ENCODE peak calls at places on chromosomes 6 and 20, in ten cellular contexts. One of them, this sample, is unnamed.

GRCh38 chr20:31678389-31679356 is 41.0 kb downstream of the COX4I2 start:
- DNase-seq in body of pancreas: no peak
- DNase-seq in esophagus squamous epithelium: no peak
- DNase-seq in uterus: no peak
- DNase-seq in transverse colon: no peak
- DNase-seq in spleen: no peak
- DNase-seq in A549: no peak
- DNase-seq in Peyer's patch: no peak
- DNase-seq in right lobe of liver: no peak
- DNase-seq in heart left ventricle: no peak
- DNase-seq in this sample: no peak

GRCh38 chr20:63118786-63119450 is 97.0 kb downstream of the YTHDF1 start:
- DNase-seq in esophagus squamous epithelium: no peak
- DNase-seq in transverse colon: no peak
- DNase-seq in spleen: peak; percentile 58
- DNase-seq in uterus: no peak
- DNase-seq in A549: no peak
- DNase-seq in right lobe of liver: no peak
- DNase-seq in Peyer's patch: no peak
- DNase-seq in heart left ventricle: peak; percentile 5
- DNase-seq in body of pancreas: no peak
- DNase-seq in this sample: no peak

GRCh38 chr6:142945071-142945445 is at the start of gene HIVEP2:
- DNase-seq in body of pancreas: peak; percentile 96
- DNase-seq in spleen: peak; percentile 94
- DNase-seq in transverse colon: peak; percentile 91
- DNase-seq in uterus: peak; percentile 85
- DNase-seq in right lobe of liver: peak; percentile 96
- DNase-seq in heart left ventricle: peak; percentile 90
- DNase-seq in esophagus squamous epithelium: peak; percentile 28
- DNase-seq in Peyer's patch: peak; percentile 96
- DNase-seq in A549: peak; percentile 36
- DNase-seq in this sample: peak; percentile 96

GRCh38 chr6:97215157-97215769 is 67.8 kb downstream of the MMS22L start:
- DNase-seq in body of pancreas: peak; percentile 41
- DNase-seq in heart left ventricle: no peak
- DNase-seq in esophagus squamous epithelium: no peak
- DNase-seq in transverse colon: peak; percentile 10
- DNase-seq in A549: peak; percentile 0
- DNase-seq in uterus: no peak
- DNase-seq in spleen: no peak
- DNase-seq in Peyer's patch: peak; percentile 59
- DNase-seq in right lobe of liver: no peak
- DNase-seq in this sample: no peak

GRCh38 chr6:98324406-98324930 is 509.9 kb upstream of the POU3F2 start:
- DNase-seq in spleen: no peak
- DNase-seq in Peyer's patch: no peak
- DNase-seq in right lobe of liver: no peak
- DNase-seq in transverse colon: no peak
- DNase-seq in body of pancreas: no peak
- DNase-seq in A549: no peak
- DNase-seq in heart left ventricle: no peak
- DNase-seq in esophagus squamous epithelium: no peak
- DNase-seq in uterus: no peak
- DNase-seq in this sample: no peak

GRCh38 chr6:125899726-125900182 is 56.8 kb upstream of the HINT3 start:
- DNase-seq in body of pancreas: peak; percentile 16
- DNase-seq in right lobe of liver: peak; percentile 51
- DNase-seq in Peyer's patch: no peak
- DNase-seq in heart left ventricle: no peak
- DNase-seq in A549: peak; percentile 72
- DNase-seq in esophagus squamous epithelium: no peak
- DNase-seq in uterus: no peak
- DNase-seq in transverse colon: no peak
- DNase-seq in spleen: no peak
- DNase-seq in this sample: no peak

GRCh38 chr6:109793793-109794192 is 102.7 kb downstream of the FIG4 start:
- DNase-seq in A549: peak; percentile 55
- DNase-seq in uterus: peak; percentile 20
- DNase-seq in body of pancreas: peak; percentile 58
- DNase-seq in spleen: no peak
- DNase-seq in right lobe of liver: no peak
- DNase-seq in esophagus squamous epithelium: no peak
- DNase-seq in heart left ventricle: peak; percentile 38
- DNase-seq in transverse colon: peak; percentile 33
- DNase-seq in Peyer's patch: peak; percentile 59
- DNase-seq in this sample: no peak

GRCh38 chr6:95768539-95768938 is 191.2 kb downstream of the MANEA start:
- DNase-seq in spleen: no peak
- DNase-seq in transverse colon: peak; percentile 14
- DNase-seq in body of pancreas: peak; percentile 22
- DNase-seq in A549: no peak
- DNase-seq in right lobe of liver: peak; percentile 45
- DNase-seq in Peyer's patch: no peak
- DNase-seq in esophagus squamous epithelium: no peak
- DNase-seq in uterus: no peak
- DNase-seq in heart left ventricle: no peak
- DNase-seq in this sample: no peak

GRCh38 chr6:152454003-152454402 is 183.2 kb downstream of the SYNE1 start:
- DNase-seq in A549: no peak
- DNase-seq in right lobe of liver: no peak
- DNase-seq in body of pancreas: no peak
- DNase-seq in transverse colon: no peak
- DNase-seq in spleen: no peak
- DNase-seq in uterus: no peak
- DNase-seq in heart left ventricle: no peak
- DNase-seq in esophagus squamous epithelium: no peak
- DNase-seq in Peyer's patch: no peak
- DNase-seq in this sample: no peak
- H3K4me1 ChIP-seq in A549: no peaks in the 10 kb centered on the region
- H3K4me1 ChIP-seq in right lobe of liver: no peaks in the 10 kb centered on the region
- H3K4me1 ChIP-seq in body of pancreas: peaks cover 10% of the 10 kb centered on the region
- H3K4me1 ChIP-seq in transverse colon: no peaks in the 10 kb centered on the region
- H3K4me1 ChIP-seq in spleen: no peaks in the 10 kb centered on the region
- H3K4me1 ChIP-seq in uterus: no peaks in the 10 kb centered on the region
- H3K4me1 ChIP-seq in heart left ventricle: peaks cover 5% of the 10 kb centered on the region
- H3K4me1 ChIP-seq in esophagus squamous epithelium: no peaks in the 10 kb centered on the region
- H3K4me1 ChIP-seq in Peyer's patch: no peaks in the 10 kb centered on the region
- H3K4me1 ChIP-seq in this sample: no peaks in the 10 kb centered on the region

DNA sequence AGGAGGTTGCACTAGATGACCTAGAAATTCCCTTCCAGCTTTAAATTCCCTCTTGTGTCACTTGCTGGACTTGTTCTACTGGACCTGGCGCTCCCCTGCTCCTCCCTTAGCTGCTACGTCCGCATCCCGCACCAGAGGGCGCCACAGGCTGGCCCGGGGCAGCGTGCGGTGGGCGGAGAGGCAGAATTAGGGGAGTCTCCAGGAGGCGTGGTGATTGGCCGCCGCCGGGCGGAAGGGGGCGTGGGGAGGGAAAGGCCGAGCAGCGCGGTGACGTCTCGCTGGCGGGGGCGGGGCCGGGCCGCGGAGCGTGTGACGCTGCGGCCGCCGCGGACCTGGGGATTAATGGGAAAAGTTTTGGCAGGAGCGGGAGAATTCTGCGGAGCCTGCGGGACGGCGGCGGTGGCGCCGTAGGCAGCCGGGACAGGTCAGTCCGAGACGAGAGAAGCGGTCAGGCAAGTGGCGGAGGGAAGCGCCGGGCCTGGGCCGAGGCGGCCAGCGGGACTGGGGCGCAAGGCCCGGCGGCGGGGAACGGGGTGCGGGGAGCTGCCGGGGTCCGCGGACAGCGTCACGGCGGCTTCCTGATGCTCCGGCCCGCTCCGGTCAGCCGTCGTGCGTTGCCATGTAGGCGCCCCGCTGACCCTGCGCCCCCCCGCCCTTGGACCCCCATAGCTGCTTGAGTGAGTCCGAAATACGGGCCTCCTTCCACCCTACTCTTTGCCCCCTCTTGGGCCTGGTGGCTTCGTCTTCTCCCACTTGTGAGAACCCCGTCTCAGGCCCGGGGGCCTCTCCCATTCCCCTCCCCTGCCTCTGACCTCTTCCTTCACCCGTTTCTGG is at the start of gene PPARD:
- DNase-seq in uterus: peak; percentile 99
- DNase-seq in transverse colon: peak; percentile 99
- DNase-seq in A549: peak; percentile 84
- DNase-seq in heart left ventricle: peak; percentile 98
- DNase-seq in esophagus squamous epithelium: peak; percentile 91
- DNase-seq in Peyer's patch: peak; percentile 99
- DNase-seq in spleen: peak; percentile 100
- DNase-seq in right lobe of liver: peak; percentile 99
- DNase-seq in body of pancreas: peak; percentile 98
- DNase-seq in this sample: peak; percentile 99
- TF ChIP-seq POLR2A in uterus: peak; percentile 92
- TF ChIP-seq POLR2A in transverse colon: peak; percentile 81
- TF ChIP-seq POLR2A in A549: peak; percentile 33
- TF ChIP-seq POLR2A in heart left ventricle: peak; percentile 91
- TF ChIP-seq POLR2A in esophagus squamous epithelium: peak; percentile 67
- TF ChIP-seq POLR2A in Peyer's patch: peak; percentile 83
- TF ChIP-seq POLR2A in spleen: peak; percentile 38
- TF ChIP-seq POLR2A in right lobe of liver: peak; percentile 93
- TF ChIP-seq POLR2A in body of pancreas: peak; percentile 84
- TF ChIP-seq POLR2A in this sample: peak; percentile 67

GRCh38 chr6:44271406-44271723 is 1.1 kb downstream of the TMEM151B start:
- DNase-seq in right lobe of liver: no peak
- DNase-seq in A549: no peak
- DNase-seq in uterus: no peak
- DNase-seq in esophagus squamous epithelium: no peak
- DNase-seq in spleen: peak; percentile 51
- DNase-seq in heart left ventricle: no peak
- DNase-seq in body of pancreas: no peak
- DNase-seq in transverse colon: no peak
- DNase-seq in Peyer's patch: no peak
- DNase-seq in this sample: no peak

GRCh38 chr6:44268095-44268628 is 2.1 kb upstream of the TMEM151B start:
- DNase-seq in A549: peak; percentile 37
- DNase-seq in esophagus squamous epithelium: no peak
- DNase-seq in body of pancreas: peak; percentile 65
- DNase-seq in spleen: peak; percentile 82
- DNase-seq in right lobe of liver: no peak
- DNase-seq in transverse colon: peak; percentile 71
- DNase-seq in heart left ventricle: no peak
- DNase-seq in Peyer's patch: peak; percentile 85
- DNase-seq in uterus: peak; percentile 28
- DNase-seq in this sample: no peak

GRCh38 chr6:44270526-44271405 is 516 bp downstream of the TMEM151B start:
- DNase-seq in Peyer's patch: no peak
- DNase-seq in A549: no peak
- DNase-seq in transverse colon: no peak
- DNase-seq in spleen: peak; percentile 77
- DNase-seq in uterus: no peak
- DNase-seq in right lobe of liver: no peak
- DNase-seq in body of pancreas: no peak
- DNase-seq in esophagus squamous epithelium: no peak
- DNase-seq in heart left ventricle: no peak
- DNase-seq in this sample: no peak

GRCh38 chr6:44269168-44269920 is 906 bp upstream of the TMEM151B start:
- DNase-seq in A549: no peak
- DNase-seq in transverse colon: no peak
- DNase-seq in body of pancreas: no peak
- DNase-seq in right lobe of liver: no peak
- DNase-seq in heart left ventricle: no peak
- DNase-seq in Peyer's patch: no peak
- DNase-seq in spleen: peak; percentile 48
- DNase-seq in esophagus squamous epithelium: no peak
- DNase-seq in uterus: no peak
- DNase-seq in this sample: no peak

GRCh38 chr6:44269921-44270525 is at the start of gene TMEM151B:
- DNase-seq in esophagus squamous epithelium: no peak
- DNase-seq in A549: no peak
- DNase-seq in heart left ventricle: no peak
- DNase-seq in body of pancreas: no peak
- DNase-seq in transverse colon: no peak
- DNase-seq in right lobe of liver: no peak
- DNase-seq in Peyer's patch: no peak
- DNase-seq in uterus: no peak
- DNase-seq in spleen: no peak
- DNase-seq in this sample: no peak
- H3K4me3 ChIP-seq in esophagus squamous epithelium: peak within 1 kb of the TSS; percentile 26
- H3K4me3 ChIP-seq in A549: peak within 1 kb of the TSS; percentile 53
- H3K4me3 ChIP-seq in heart left ventricle: peak within 1 kb of the TSS; percentile 35
- H3K4me3 ChIP-seq in body of pancreas: no peak within 1 kb of the TSS
- H3K4me3 ChIP-seq in transverse colon: peak within 1 kb of the TSS; percentile 26
- H3K4me3 ChIP-seq in right lobe of liver: no peak within 1 kb of the TSS
- H3K4me3 ChIP-seq in Peyer's patch: peak within 1 kb of the TSS; percentile 48
- H3K4me3 ChIP-seq in uterus: peak within 1 kb of the TSS; percentile 33
- H3K4me3 ChIP-seq in spleen: peak within 1 kb of the TSS; percentile 35
- H3K4me3 ChIP-seq in this sample: no peak within 1 kb of the TSS

GRCh38 chr20:47319517-47320252 is 36.8 kb downstream of the ZMYND8 start:
- DNase-seq in uterus: peak; percentile 64
- DNase-seq in spleen: no peak
- DNase-seq in esophagus squamous epithelium: no peak
- DNase-seq in A549: no peak
- DNase-seq in body of pancreas: peak; percentile 85
- DNase-seq in heart left ventricle: peak; percentile 35
- DNase-seq in Peyer's patch: peak; percentile 60
- DNase-seq in right lobe of liver: no peak
- DNase-seq in transverse colon: peak; percentile 73
- DNase-seq in this sample: peak; percentile 79

GRCh38 chr20:47317127-47317895 is 39.2 kb downstream of the ZMYND8 start:
- DNase-seq in right lobe of liver: peak; percentile 60
- DNase-seq in Peyer's patch: peak; percentile 85
- DNase-seq in heart left ventricle: peak; percentile 80
- DNase-seq in A549: peak; percentile 71
- DNase-seq in uterus: peak; percentile 77
- DNase-seq in esophagus squamous epithelium: peak; percentile 18
- DNase-seq in spleen: peak; percentile 85
- DNase-seq in body of pancreas: peak; percentile 77
- DNase-seq in transverse colon: peak; percentile 76
- DNase-seq in this sample: peak; percentile 95

GRCh38 chr20:47318596-47319516 is 37.6 kb downstream of the ZMYND8 start:
- DNase-seq in right lobe of liver: peak; percentile 75
- DNase-seq in esophagus squamous epithelium: no peak
- DNase-seq in A549: peak; percentile 49
- DNase-seq in heart left ventricle: peak; percentile 83
- DNase-seq in spleen: peak; percentile 84
- DNase-seq in transverse colon: peak; percentile 78
- DNase-seq in body of pancreas: peak; percentile 75
- DNase-seq in Peyer's patch: peak; percentile 82
- DNase-seq in uterus: peak; percentile 81
- DNase-seq in this sample: peak; percentile 96

GRCh38 chr20:47318027-47318595 is 38.4 kb downstream of the ZMYND8 start:
- DNase-seq in Peyer's patch: no peak
- DNase-seq in right lobe of liver: peak; percentile 68
- DNase-seq in A549: no peak
- DNase-seq in body of pancreas: no peak
- DNase-seq in heart left ventricle: peak; percentile 32
- DNase-seq in esophagus squamous epithelium: no peak
- DNase-seq in spleen: no peak
- DNase-seq in uterus: peak; percentile 66
- DNase-seq in transverse colon: peak; percentile 73
- DNase-seq in this sample: peak; percentile 82

DNA sequence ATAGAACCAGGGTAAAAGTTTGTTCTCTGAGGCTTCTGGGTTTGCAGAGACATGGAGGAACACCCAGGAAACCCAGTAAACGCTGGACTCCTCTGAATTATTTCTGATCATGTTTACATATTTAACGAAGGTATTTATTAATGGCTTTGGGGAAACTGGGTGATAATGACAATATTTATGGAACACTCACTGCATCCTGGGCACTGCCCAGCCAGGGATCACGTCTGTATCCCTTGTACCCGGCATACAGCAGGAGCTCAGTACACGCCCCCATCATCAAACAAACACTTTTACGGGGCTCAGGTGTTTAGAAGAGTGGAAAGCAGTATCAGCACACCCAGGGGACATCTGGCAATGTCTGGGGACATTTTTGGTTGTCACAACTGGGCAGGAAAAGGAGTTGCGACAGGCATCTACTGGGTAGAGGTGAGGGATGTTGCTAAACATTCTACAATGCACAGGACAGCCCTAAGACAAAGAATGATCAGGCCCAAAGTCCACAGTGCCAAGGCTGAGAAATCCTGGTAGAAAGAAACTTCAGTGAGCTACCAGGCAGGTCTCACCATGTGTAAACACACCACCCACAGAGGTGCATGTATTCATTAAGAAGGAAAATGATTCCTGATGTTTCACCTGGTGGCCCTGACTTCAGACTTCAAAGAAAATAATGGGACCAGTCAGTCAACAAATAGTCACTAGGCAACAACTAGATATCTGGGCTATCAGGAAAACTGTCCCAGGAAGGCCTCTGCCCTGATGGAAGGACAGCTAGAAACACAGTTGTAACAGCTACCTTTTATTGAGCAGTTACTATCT is 35.3 kb downstream of the ZMYND8 start:
- DNase-seq in spleen: no peak
- DNase-seq in heart left ventricle: no peak
- DNase-seq in esophagus squamous epithelium: no peak
- DNase-seq in uterus: no peak
- DNase-seq in Peyer's patch: peak; percentile 69
- DNase-seq in body of pancreas: peak; percentile 51
- DNase-seq in transverse colon: peak; percentile 45
- DNase-seq in right lobe of liver: peak; percentile 66
- DNase-seq in A549: peak; percentile 58
- DNase-seq in this sample: no peak
- H3K4me1 ChIP-seq in spleen: peaks cover 47% of the 10 kb centered on the region
- H3K4me1 ChIP-seq in heart left ventricle: peaks cover 65% of the 10 kb centered on the region
- H3K4me1 ChIP-seq in esophagus squamous epithelium: peaks cover 57% of the 10 kb centered on the region
- H3K4me1 ChIP-seq in uterus: peaks cover 36% of the 10 kb centered on the region
- H3K4me1 ChIP-seq in Peyer's patch: no peaks in the 10 kb centered on the region
- H3K4me1 ChIP-seq in body of pancreas: peaks cover 74% of the 10 kb centered on the region
- H3K4me1 ChIP-seq in transverse colon: peaks cover 64% of the 10 kb centered on the region
- H3K4me1 ChIP-seq in right lobe of liver: peaks cover 53% of the 10 kb centered on the region
- H3K4me1 ChIP-seq in A549: peaks cover 96% of the 10 kb centered on the region
- H3K4me1 ChIP-seq in this sample: peaks cover 63% of the 10 kb centered on the region

This sample was measured in sigmoid colon.